ENCODE peak calls at places on chromosomes 4 and X, in seven cellular contexts. One of them, this sample, is unnamed. For H3K4me1, the result is how much of the 10 kb centered on the place peaks cover.

GRCh38 chrX:135432881-135433521 is 11.3 kb downstream of the SMIM10L2A start:
- DNase-seq in A549: no peak
- DNase-seq in upper lobe of left lung: peak
- DNase-seq in H1: no peak
- DNase-seq in stomach: no peak
- DNase-seq in transverse colon: no peak
- DNase-seq in suprapubic skin: no peak
- DNase-seq in this sample: no peak

GRCh38 chr4:125702406-125702805 is 387.7 kb downstream of the FAT4 start:
- DNase-seq in A549: no peak
- DNase-seq in upper lobe of left lung: no peak
- DNase-seq in H1: no peak
- DNase-seq in stomach: no peak
- DNase-seq in transverse colon: no peak
- DNase-seq in suprapubic skin: no peak
- DNase-seq in this sample: no peak

GRCh38 chrX:148135738-148136137 is 154.6 kb downstream of the FMR1NB start:
- DNase-seq in A549: no peak
- DNase-seq in upper lobe of left lung: no peak
- DNase-seq in H1: no peak
- DNase-seq in stomach: no peak
- DNase-seq in transverse colon: no peak
- DNase-seq in suprapubic skin: no peak
- DNase-seq in this sample: no peak

GRCh38 chr4:1082215-1083182 is 30.9 kb downstream of the RNF212 start:
- DNase-seq in A549: peak
- DNase-seq in upper lobe of left lung: no peak
- DNase-seq in H1: no peak
- DNase-seq in stomach: peak
- DNase-seq in transverse colon: peak
- DNase-seq in suprapubic skin: peak
- DNase-seq in this sample: peak

GRCh38 chrX:106331606-106332005 is 163.5 kb downstream of the PWWP3B start:
- DNase-seq in A549: no peak
- DNase-seq in upper lobe of left lung: no peak
- DNase-seq in H1: no peak
- DNase-seq in stomach: no peak
- DNase-seq in transverse colon: no peak
- DNase-seq in suprapubic skin: no peak
- DNase-seq in this sample: no peak

GRCh38 chr4:138199568-138200235 is 42.4 kb downstream of the SLC7A11 start:
- DNase-seq in A549: peak
- DNase-seq in upper lobe of left lung: no peak
- DNase-seq in H1: no peak
- DNase-seq in stomach: peak
- DNase-seq in transverse colon: peak
- DNase-seq in suprapubic skin: no peak
- DNase-seq in this sample: no peak

GRCh38 chrX:17459596-17459995 is 84.6 kb downstream of the NHS start:
- DNase-seq in A549: no peak
- DNase-seq in upper lobe of left lung: no peak
- DNase-seq in H1: no peak
- DNase-seq in stomach: no peak
- DNase-seq in transverse colon: no peak
- DNase-seq in suprapubic skin: no peak
- DNase-seq in this sample: no peak

GRCh38 chr4:153532636-153533035 is 66.5 kb downstream of the TMEM131L start:
- DNase-seq in A549: no peak
- DNase-seq in upper lobe of left lung: no peak
- DNase-seq in H1: no peak
- DNase-seq in stomach: no peak
- DNase-seq in transverse colon: no peak
- DNase-seq in suprapubic skin: no peak
- DNase-seq in this sample: no peak

GRCh38 chrX:27599928-27600327 is 9.8 kb downstream of the DCAF8L2 start:
- DNase-seq in A549: peak
- DNase-seq in upper lobe of left lung: no peak
- DNase-seq in H1: no peak
- DNase-seq in stomach: no peak
- DNase-seq in transverse colon: no peak
- DNase-seq in suprapubic skin: no peak
- DNase-seq in this sample: no peak

GRCh38 chrX:17535229-17535628 is 160.2 kb downstream of the NHS start:
- DNase-seq in A549: peak
- DNase-seq in upper lobe of left lung: no peak
- DNase-seq in H1: no peak
- DNase-seq in stomach: peak
- DNase-seq in transverse colon: peak
- DNase-seq in suprapubic skin: no peak
- DNase-seq in this sample: no peak

GRCh38 chrX:134161162-134161561 is 75.8 kb upstream of the CCDC160 start:
- DNase-seq in A549: no peak
- DNase-seq in upper lobe of left lung: no peak
- DNase-seq in H1: no peak
- DNase-seq in stomach: no peak
- DNase-seq in transverse colon: no peak
- DNase-seq in suprapubic skin: no peak
- DNase-seq in this sample: no peak

GRCh38 chr4:113186960-113187757 is 137.7 kb downstream of the ANK2 start:
- DNase-seq in A549: no peak
- DNase-seq in upper lobe of left lung: no peak
- DNase-seq in H1: no peak
- DNase-seq in stomach: no peak
- DNase-seq in transverse colon: no peak
- DNase-seq in suprapubic skin: no peak
- DNase-seq in this sample: no peak

GRCh38 chr4:105563352-105563751 is 10.9 kb downstream of the ARHGEF38 start:
- DNase-seq in A549: no peak
- DNase-seq in upper lobe of left lung: no peak
- DNase-seq in H1: no peak
- DNase-seq in stomach: no peak
- DNase-seq in transverse colon: no peak
- DNase-seq in suprapubic skin: no peak
- DNase-seq in this sample: no peak
- TF ChIP-seq EP300 in A549: no peak
- TF ChIP-seq EP300 in upper lobe of left lung: no peak
- TF ChIP-seq EP300 in H1: no peak
- TF ChIP-seq EP300 in stomach: no peak
- TF ChIP-seq EP300 in transverse colon: no peak
- TF ChIP-seq EP300 in suprapubic skin: no peak
- TF ChIP-seq EP300 in this sample: no peak

GRCh38 chr4:181006509-181007290 is 1236.5 kb upstream of the TENM3 start:
- DNase-seq in A549: no peak
- DNase-seq in upper lobe of left lung: no peak
- DNase-seq in H1: no peak
- DNase-seq in stomach: no peak
- DNase-seq in transverse colon: no peak
- DNase-seq in suprapubic skin: no peak
- DNase-seq in this sample: no peak
- H3K4me3 ChIP-seq in A549: no peak
- H3K4me3 ChIP-seq in upper lobe of left lung: peak
- H3K4me3 ChIP-seq in H1: no peak
- H3K4me3 ChIP-seq in stomach: no peak
- H3K4me3 ChIP-seq in transverse colon: no peak
- H3K4me3 ChIP-seq in suprapubic skin: peak
- H3K4me3 ChIP-seq in this sample: peak

DNA sequence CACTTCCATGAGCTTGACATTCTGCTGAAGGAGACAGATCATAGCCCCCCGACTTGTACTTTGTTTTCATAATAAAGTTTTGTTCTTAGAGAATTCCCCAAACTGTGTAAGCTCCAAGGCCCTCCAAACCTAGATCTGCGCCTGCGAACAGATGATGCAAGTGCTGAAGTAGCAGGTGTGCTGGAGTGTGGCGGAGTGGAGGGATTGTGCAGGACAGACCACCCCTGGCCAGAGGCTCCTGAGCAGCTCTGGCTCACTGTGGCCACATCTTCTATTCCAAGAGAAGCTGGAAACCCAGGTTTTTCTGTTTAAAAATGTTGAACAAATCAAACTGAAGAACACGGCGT is 46.4 kb downstream of the TBC1D14 start:
- DNase-seq in A549: no peak
- DNase-seq in upper lobe of left lung: no peak
- DNase-seq in H1: no peak
- DNase-seq in stomach: peak
- DNase-seq in transverse colon: no peak
- DNase-seq in suprapubic skin: peak
- DNase-seq in this sample: no peak
- H3K4me1 ChIP-seq in A549: under half
- H3K4me1 ChIP-seq in upper lobe of left lung: under half
- H3K4me1 ChIP-seq in H1: under half
- H3K4me1 ChIP-seq in stomach: half or more
- H3K4me1 ChIP-seq in transverse colon: half or more
- H3K4me1 ChIP-seq in suprapubic skin: under half
- H3K4me1 ChIP-seq in this sample: under half

GRCh38 chr4:12375805-12376204 is 947.1 kb upstream of the HS3ST1 start:
- DNase-seq in A549: no peak
- DNase-seq in upper lobe of left lung: no peak
- DNase-seq in H1: no peak
- DNase-seq in stomach: no peak
- DNase-seq in transverse colon: no peak
- DNase-seq in suprapubic skin: no peak
- DNase-seq in this sample: no peak
- TF ChIP-seq EP300 in A549: no peak
- TF ChIP-seq EP300 in upper lobe of left lung: no peak
- TF ChIP-seq EP300 in H1: no peak
- TF ChIP-seq EP300 in stomach: no peak
- TF ChIP-seq EP300 in transverse colon: no peak
- TF ChIP-seq EP300 in suprapubic skin: no peak
- TF ChIP-seq EP300 in this sample: no peak

DNA sequence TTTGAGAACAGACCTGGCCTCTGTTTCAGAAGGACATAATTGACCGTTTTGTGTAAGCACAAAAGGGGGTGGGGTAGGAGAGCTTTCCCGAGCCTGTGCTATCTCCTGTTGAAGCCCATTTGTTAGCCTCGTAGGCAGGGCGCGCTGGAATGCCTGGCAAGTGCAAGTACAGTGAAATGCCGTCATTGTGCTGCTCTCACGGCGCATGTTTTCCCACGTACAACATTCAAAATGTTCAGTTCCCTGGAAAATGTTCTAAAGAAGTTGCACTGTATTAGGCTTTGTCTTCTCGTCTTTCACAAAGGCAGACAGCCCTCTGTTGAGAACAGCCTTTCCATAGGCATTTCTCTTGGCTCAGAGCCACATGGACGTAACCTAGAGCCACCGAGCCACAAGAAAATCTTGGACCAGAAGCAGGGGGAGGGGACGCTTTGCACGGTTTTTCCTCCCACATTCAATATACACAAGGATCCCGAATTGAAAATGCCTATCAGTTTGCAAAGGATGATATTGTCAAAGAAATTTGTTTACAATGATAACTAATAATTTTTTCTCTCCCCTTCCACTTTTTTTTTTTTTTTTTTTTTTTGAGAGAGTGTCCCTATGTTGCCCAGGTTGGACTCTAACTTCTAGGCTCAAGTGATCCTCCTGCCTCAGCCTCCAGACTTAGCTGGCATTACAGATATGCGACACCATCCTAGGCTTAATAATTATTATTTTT is 54.6 kb upstream of the RAPGEF2 start:
- DNase-seq in A549: peak
- DNase-seq in upper lobe of left lung: no peak
- DNase-seq in H1: no peak
- DNase-seq in stomach: peak
- DNase-seq in transverse colon: peak
- DNase-seq in suprapubic skin: peak
- DNase-seq in this sample: peak
- H3K4me3 ChIP-seq in A549: no peak
- H3K4me3 ChIP-seq in upper lobe of left lung: peak
- H3K4me3 ChIP-seq in H1: no peak
- H3K4me3 ChIP-seq in stomach: peak
- H3K4me3 ChIP-seq in transverse colon: peak
- H3K4me3 ChIP-seq in suprapubic skin: peak
- H3K4me3 ChIP-seq in this sample: no peak